ENCODE peak calls at places on chromosomes 6 and 20, in nine cellular contexts. W is RWPE1, Q is type B pancreatic cell, Z is progenitor cell of endocrine pancreas, M is fibroblast of the aortic adventitia, F is GM10248, R is cardiac muscle cell, O is AG04449, T is SK-N-SH. G is an unnamed sample.

GRCh38 chr6:77292564-77293546 is 170.4 kb downstream of the HTR1B start:
- DNase-seq in W (peak), Q (no peak), Z (no peak), M (peak), F (no peak), R (peak), O (peak), T (no peak), G (no peak)

GRCh38 chr6:169953686-169954085 is 202.3 kb downstream of the ERMARD start:
- DNase-seq in W (no peak), Q (peak), Z (no peak), M (no peak), F (no peak), R (no peak), O (no peak), T (no peak), G (no peak)

GRCh38 chr6:142929751-142930358 is 15.1 kb downstream of the HIVEP2 start:
- DNase-seq in W (no peak), Q (no peak), Z (no peak), M (peak), F (no peak), R (peak), O (no peak), T (no peak), G (no peak)

GRCh38 chr6:158475344-158476302 is 84.3 kb upstream of the TMEM181 start:
- DNase-seq in W (peak), Q (no peak), Z (no peak), M (peak), F (peak), R (peak), O (peak), T (no peak), G (no peak)

GRCh38 chr6:21375717-21376116 is 217.8 kb upstream of the SOX4 start:
- DNase-seq in W (no peak), Q (no peak), Z (no peak), M (no peak), F (no peak), R (no peak), O (no peak), T (no peak), G (no peak)

GRCh38 chr6:52994789-52995078 is 350 bp downstream of the GSTA4 start:
- DNase-seq in W (no peak), Q (peak), Z (no peak), M (no peak), F (peak), R (no peak), O (no peak), T (peak), G (no peak)

GRCh38 chr6:155273438-155273837 is 9.6 kb downstream of the CLDN20 start:
- DNase-seq in W (peak), Q (no peak), Z (no peak), M (peak), F (no peak), R (peak), O (peak), T (peak), G (no peak)

GRCh38 chr6:75206338-75207210 is 721 bp upstream of the COL12A1 start:
- DNase-seq in W (no peak), Q (no peak), Z (no peak), M (no peak), F (peak), R (peak), O (no peak), T (peak), G (peak)

GRCh38 chr20:22180244-22180643 is 404.1 kb downstream of the FOXA2 start:
- DNase-seq in W (peak), Q (no peak), Z (no peak), M (no peak), F (no peak), R (no peak), O (no peak), T (peak), G (no peak)

GRCh38 chr6:157887892-157888291 is 64.8 kb downstream of the SNX9 start:
- DNase-seq in W (no peak), Q (no peak), Z (no peak), M (no peak), F (no peak), R (no peak), O (no peak), T (no peak), G (no peak)

GRCh38 chr6:154127638-154128037 is 88.6 kb downstream of the OPRM1 start:
- DNase-seq in W (no peak), Q (no peak), Z (no peak), M (no peak), F (no peak), R (no peak), O (no peak), T (peak), G (no peak)

DNA sequence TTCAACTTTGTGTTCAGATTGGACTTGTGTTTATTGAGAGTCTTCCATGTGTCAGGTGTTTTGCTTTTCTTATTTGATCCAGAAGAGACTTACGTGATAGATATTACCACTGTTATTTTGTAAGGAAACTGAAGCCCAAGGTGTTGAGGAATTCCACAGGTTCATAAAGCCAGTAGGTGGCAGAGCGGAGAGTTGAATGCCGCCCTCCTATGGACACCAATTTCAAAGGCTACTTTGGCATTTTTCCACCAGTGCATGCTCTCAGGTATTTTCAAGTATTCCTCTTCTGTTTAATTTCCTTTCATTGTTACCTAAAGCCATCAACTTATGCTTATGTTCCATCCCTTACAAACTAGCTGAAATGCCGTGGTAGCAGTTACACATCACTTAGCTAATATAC is 14.0 kb upstream of the COL10A1 start:
- DNase-seq in W (no peak), Q (no peak), Z (no peak), M (no peak), F (no peak), R (no peak), O (no peak), T (no peak), G (no peak)
- TF ChIP-seq CTCF in W (no peak), Q (no peak), Z (peak), M (no peak), F (no peak), R (no peak), O (no peak), T (no peak), G (no peak)

DNA sequence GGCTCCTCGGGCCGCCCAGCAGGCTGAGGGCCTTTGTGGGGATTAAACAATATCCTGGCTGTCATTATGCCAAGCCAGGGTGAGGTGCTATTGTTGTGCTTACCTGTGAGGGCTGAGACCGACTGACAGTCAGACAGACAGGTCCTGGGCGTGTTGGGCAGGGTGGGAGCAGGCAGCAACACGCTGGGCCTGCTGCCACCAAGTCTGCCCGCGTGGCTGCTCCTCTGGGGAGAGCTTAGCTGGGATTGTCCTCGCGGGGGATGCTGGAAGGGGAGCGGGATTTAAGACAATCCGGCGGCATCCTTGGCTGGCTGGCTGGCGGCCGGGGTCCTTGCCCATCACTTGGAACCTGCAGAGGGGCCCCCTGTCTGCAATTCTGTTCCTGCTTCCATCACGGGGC is 20.0 kb downstream of the ITPR3 start:
- DNase-seq in W (no peak), Q (no peak), Z (no peak), M (no peak), F (no peak), R (no peak), O (no peak), T (no peak), G (no peak)
- TF ChIP-seq CTCF in W (no peak), Q (no peak), Z (no peak), M (no peak), F (no peak), R (no peak), O (no peak), T (no peak), G (no peak)

GRCh38 chr20:48404598-48404997 is 423.2 kb downstream of the PREX1 start:
- DNase-seq in W (peak), Q (no peak), Z (no peak), M (no peak), F (peak), R (no peak), O (no peak), T (no peak), G (no peak)
- TF ChIP-seq CTCF in W (no peak), Q (peak), Z (peak), M (peak), F (no peak), R (no peak), O (no peak), T (no peak), G (no peak)

DNA sequence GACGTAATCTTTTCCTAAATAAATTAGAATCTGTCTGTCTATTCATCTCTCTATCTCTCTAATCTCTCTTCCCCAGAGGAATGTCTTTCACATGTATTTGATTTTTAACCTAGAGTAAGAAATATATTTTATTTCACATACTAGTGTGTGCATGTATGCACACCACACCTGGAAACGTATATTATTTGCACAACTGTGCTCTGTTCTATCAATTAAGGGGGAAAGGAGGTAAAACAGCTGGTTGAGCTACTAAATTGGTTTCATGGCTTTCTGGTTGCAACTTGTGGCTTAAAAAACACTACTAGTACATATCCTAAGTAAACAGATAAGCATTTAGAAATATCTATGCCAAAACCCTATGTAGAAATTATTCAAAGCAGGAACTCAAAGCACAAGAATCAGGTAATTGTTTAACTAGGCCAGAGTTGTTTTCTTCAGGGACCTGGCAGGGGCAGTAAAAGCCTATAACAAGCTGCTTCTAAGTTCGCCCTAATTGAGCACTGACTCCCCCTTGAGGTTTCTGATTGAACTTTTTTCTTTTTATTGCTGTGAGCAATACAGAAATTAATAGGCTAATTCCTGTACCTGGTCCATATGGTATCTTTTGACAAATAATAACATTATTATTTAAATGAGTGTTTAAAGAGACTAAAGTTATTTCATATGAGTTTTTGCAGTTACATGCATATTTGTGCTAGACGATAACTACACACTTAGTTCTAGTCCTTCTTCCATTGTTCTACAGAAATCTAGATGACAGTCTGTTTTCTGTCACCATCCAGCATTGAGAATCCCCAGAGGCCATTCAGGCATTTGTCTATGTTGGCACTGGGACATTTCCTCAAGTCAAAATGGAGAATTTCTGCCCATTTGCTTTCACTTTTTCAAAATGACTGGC is 88.6 kb downstream of the MCHR2 start:
- DNase-seq in W (peak), Q (no peak), Z (no peak), M (peak), F (peak), R (peak), O (peak), T (peak), G (no peak)
- TF ChIP-seq CTCF in W (peak), Q (peak), Z (peak), M (peak), F (peak), R (peak), O (peak), T (peak), G (peak)

GRCh38 chr6:122399348-122400120 is at the start of gene HSF2:
- DNase-seq in W (peak), Q (peak), Z (peak), M (peak), F (peak), R (peak), O (no peak), T (peak), G (peak)
- TF ChIP-seq CTCF in W (no peak), Q (peak), Z (peak), M (peak), F (peak), R (peak), O (peak), T (peak), G (peak)

GRCh38 chr6:140669321-140669720 is 1294.9 kb upstream of the CITED2 start:
- DNase-seq in W (no peak), Q (no peak), Z (no peak), M (peak), F (no peak), R (peak), O (no peak), T (no peak), G (no peak)

GRCh38 chr6:140670013-140670412 is 1295.6 kb upstream of the CITED2 start:
- DNase-seq in W (no peak), Q (no peak), Z (no peak), M (peak), F (no peak), R (peak), O (no peak), T (no peak), G (no peak)

GRCh38 chr6:140671926-140672325 is 1297.5 kb upstream of the CITED2 start:
- DNase-seq in W (no peak), Q (no peak), Z (no peak), M (no peak), F (no peak), R (no peak), O (no peak), T (no peak), G (no peak)
- TF ChIP-seq CTCF in W (no peak), Q (no peak), Z (no peak), M (no peak), F (peak), R (no peak), O (no peak), T (no peak), G (no peak)

DNA sequence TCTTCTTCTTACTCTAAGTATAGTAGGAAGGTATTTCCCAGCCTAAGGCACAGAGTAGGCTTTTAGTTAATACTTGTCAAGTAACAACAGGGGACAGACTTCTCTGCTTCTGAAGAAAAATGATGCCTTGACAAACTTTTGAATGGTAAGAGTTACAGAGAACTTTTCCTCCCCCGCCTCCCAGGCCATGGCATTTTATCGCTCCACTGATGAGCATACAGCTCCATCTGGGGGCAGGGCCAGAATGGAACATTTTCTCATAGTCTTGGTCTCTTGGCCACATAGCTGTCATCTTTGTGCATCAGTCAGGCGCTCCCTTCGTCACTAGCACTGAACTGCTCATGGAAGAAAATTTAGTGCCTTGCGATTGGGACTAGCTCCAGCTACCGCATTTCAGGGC is 1066.8 kb upstream of the CITED2 start:
- DNase-seq in W (peak), Q (no peak), Z (no peak), M (peak), F (no peak), R (peak), O (peak), T (peak), G (no peak)
- TF ChIP-seq CTCF in W (no peak), Q (peak), Z (peak), M (peak), F (peak), R (peak), O (peak), T (peak), G (no peak)

DNA sequence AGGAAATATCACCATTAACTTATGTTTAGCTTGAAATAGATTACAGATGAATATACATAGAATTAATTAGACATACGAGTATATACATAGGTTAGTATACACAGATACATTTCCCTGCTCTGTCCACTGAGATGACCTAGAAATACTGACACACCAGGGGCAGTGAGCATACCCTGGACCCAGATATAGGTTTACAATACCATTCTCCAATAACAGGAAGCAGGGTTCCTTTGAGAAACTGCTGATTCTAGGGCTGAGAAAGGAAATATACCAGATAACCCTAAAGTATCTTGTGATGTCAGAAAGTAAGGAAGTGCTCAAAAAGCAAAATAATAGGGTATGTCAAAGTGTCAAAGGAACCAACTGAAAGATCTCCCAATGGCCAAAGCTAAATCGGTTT is 322.5 kb downstream of the HAO1 start:
- DNase-seq in W (no peak), Q (no peak), Z (no peak), M (no peak), F (no peak), R (no peak), O (no peak), T (no peak), G (no peak)
- TF ChIP-seq CTCF in W (no peak), Q (no peak), Z (no peak), M (no peak), F (no peak), R (no peak), O (no peak), T (no peak), G (no peak)